ENCODE peak calls at places on chromosomes 6 and 20, in four cellular contexts. One of them, this sample, is unnamed.

GRCh38 chr6:3355358-3356055 is 96.8 kb downstream of the PSMG4 start:
- DNase-seq in prostate gland: no peak
- DNase-seq in K562: peak
- DNase-seq in OCI-LY7: no peak
- DNase-seq in this sample: no peak

GRCh38 chr6:81812416-81812815 is 59.9 kb upstream of the TENT5A start:
- DNase-seq in prostate gland: no peak
- DNase-seq in K562: no peak
- DNase-seq in OCI-LY7: no peak
- DNase-seq in this sample: no peak

GRCh38 chr6:12545837-12546658 is 170.5 kb upstream of the PHACTR1 start:
- DNase-seq in prostate gland: no peak
- DNase-seq in K562: no peak
- DNase-seq in OCI-LY7: no peak
- DNase-seq in this sample: no peak

GRCh38 chr6:106527979-106528378 is 101.3 kb downstream of the RTN4IP1 start:
- DNase-seq in prostate gland: no peak
- DNase-seq in K562: no peak
- DNase-seq in OCI-LY7: no peak
- DNase-seq in this sample: no peak

GRCh38 chr6:31727717-31728671 is 1.1 kb downstream of the DDAH2 start:
- DNase-seq in prostate gland: no peak
- DNase-seq in K562: no peak
- DNase-seq in OCI-LY7: peak
- DNase-seq in this sample: no peak

GRCh38 chr20:44021186-44021585 is 106.5 kb downstream of the TOX2 start:
- DNase-seq in prostate gland: no peak
- DNase-seq in K562: no peak
- DNase-seq in OCI-LY7: no peak
- DNase-seq in this sample: no peak

GRCh38 chr20:21387528-21387927 is 9.8 kb downstream of the NKX2-4 start:
- DNase-seq in prostate gland: no peak
- DNase-seq in K562: no peak
- DNase-seq in OCI-LY7: no peak
- DNase-seq in this sample: no peak

GRCh38 chr20:44056010-44056698 is 130.8 kb downstream of the JPH2 start:
- DNase-seq in prostate gland: no peak
- DNase-seq in K562: peak
- DNase-seq in OCI-LY7: no peak
- DNase-seq in this sample: no peak

GRCh38 chr6:150560884-150561219 is 38.8 kb upstream of the PLEKHG1 start:
- DNase-seq in prostate gland: no peak
- DNase-seq in K562: no peak
- DNase-seq in OCI-LY7: no peak
- DNase-seq in this sample: no peak

GRCh38 chr20:22954661-22955060 is 80.5 kb upstream of the SSTR4 start:
- DNase-seq in prostate gland: no peak
- DNase-seq in K562: no peak
- DNase-seq in OCI-LY7: no peak
- DNase-seq in this sample: no peak

GRCh38 chr6:14612016-14612415 is 494.4 kb downstream of the CD83 start:
- DNase-seq in prostate gland: no peak
- DNase-seq in K562: no peak
- DNase-seq in OCI-LY7: no peak
- DNase-seq in this sample: no peak

GRCh38 chr6:144547409-144547808 is 262.3 kb downstream of the UTRN start:
- DNase-seq in prostate gland: no peak
- DNase-seq in K562: no peak
- DNase-seq in OCI-LY7: no peak
- DNase-seq in this sample: no peak

GRCh38 chr6:111871207-111871606 is 2.0 kb downstream of the FYN start:
- DNase-seq in prostate gland: no peak
- DNase-seq in K562: no peak
- DNase-seq in OCI-LY7: peak
- DNase-seq in this sample: peak

GRCh38 chr20:58420798-58421496 is 31.9 kb downstream of the VAPB start:
- DNase-seq in prostate gland: no peak
- DNase-seq in K562: peak
- DNase-seq in OCI-LY7: no peak
- DNase-seq in this sample: no peak

DNA sequence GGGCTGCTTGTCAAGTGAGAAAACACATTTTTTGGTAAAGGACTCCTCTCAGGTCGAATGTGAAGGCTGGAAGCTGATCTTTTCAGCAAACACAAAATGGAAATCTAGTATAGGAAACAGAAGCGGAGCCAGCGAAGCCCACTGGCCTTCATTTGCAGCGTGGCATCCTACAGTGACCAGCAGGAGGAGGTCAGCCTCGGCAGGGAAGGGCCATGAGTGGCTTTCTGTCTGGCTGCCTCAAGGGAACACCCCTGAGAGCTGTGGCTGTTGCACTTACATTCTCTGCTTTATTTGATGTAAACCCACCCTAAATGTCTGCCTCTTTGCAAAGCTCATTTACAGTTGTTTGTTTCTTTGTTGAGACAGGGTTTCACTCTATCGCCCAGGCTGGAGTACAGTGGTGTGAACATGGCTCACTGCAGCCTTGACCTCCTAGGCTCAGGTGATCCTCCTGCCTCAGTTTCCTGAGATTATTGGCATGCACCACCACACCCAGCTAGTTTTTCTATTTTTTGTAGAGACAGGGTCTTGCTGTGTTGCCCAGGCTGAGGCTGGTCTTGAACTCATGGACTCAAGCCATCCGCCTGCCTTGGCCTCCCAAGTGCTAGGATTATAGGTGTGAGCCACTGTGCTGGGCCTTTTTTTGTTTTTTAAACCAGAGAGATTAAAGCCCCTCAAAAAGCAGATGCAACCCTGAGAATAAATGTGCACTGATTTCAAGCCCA is 322.0 kb upstream of the SOX4 start:
- DNase-seq in prostate gland: no peak
- DNase-seq in K562: no peak
- DNase-seq in OCI-LY7: no peak
- DNase-seq in this sample: no peak
- TF ChIP-seq CTCF in prostate gland: no peak
- TF ChIP-seq CTCF in K562: no peak
- TF ChIP-seq CTCF in OCI-LY7: no peak
- TF ChIP-seq CTCF in this sample: no peak

GRCh38 chr20:37443596-37443995 is 77.5 kb upstream of the NNAT start:
- DNase-seq in prostate gland: no peak
- DNase-seq in K562: no peak
- DNase-seq in OCI-LY7: no peak
- DNase-seq in this sample: no peak
- TF ChIP-seq CTCF in prostate gland: no peak
- TF ChIP-seq CTCF in K562: no peak
- TF ChIP-seq CTCF in OCI-LY7: no peak
- TF ChIP-seq CTCF in this sample: no peak

DNA sequence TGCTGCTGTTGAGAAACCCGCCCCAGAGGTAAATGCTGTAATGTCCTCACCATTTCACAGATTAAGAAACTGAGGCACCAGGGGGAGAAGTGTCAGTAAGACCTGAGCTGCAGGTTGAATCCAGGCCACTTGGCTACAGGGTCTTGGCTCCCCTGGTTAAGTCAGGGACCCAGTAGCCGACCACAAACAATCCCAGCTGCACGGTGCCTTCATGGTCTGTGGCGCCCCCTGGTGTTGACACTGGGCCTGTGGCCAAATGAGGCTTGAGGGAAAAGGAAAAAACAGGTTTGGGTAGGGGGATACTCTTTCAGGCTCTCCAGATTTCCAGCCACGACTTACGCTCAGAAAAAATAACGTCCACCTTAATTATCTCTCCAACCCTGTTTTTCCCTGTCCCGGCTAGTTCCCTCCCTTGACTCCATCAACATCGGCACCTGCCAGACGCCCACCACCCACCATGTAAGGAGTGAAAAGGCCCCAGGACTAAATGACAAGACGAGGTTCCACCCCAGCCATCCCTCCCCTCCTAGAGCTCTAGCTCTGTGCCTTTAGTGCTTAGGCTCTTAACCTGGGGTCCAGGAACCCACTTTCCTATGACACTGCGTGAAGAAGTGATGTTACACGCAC is 47.7 kb upstream of the POLR1H start:
- DNase-seq in prostate gland: no peak
- DNase-seq in K562: peak
- DNase-seq in OCI-LY7: peak
- DNase-seq in this sample: peak
- TF ChIP-seq CTCF in prostate gland: peak
- TF ChIP-seq CTCF in K562: peak
- TF ChIP-seq CTCF in OCI-LY7: peak
- TF ChIP-seq CTCF in this sample: peak

GRCh38 chr6:39791850-39792500 is at the start of gene DAAM2:
- DNase-seq in prostate gland: no peak
- DNase-seq in K562: no peak
- DNase-seq in OCI-LY7: no peak
- DNase-seq in this sample: no peak
- TF ChIP-seq CTCF in prostate gland: no peak
- TF ChIP-seq CTCF in K562: no peak
- TF ChIP-seq CTCF in OCI-LY7: no peak
- TF ChIP-seq CTCF in this sample: no peak

GRCh38 chr20:39289316-39289715 is 327.2 kb downstream of the DHX35 start:
- DNase-seq in prostate gland: no peak
- DNase-seq in K562: no peak
- DNase-seq in OCI-LY7: peak
- DNase-seq in this sample: peak
- TF ChIP-seq CTCF in prostate gland: no peak
- TF ChIP-seq CTCF in K562: no peak
- TF ChIP-seq CTCF in OCI-LY7: peak
- TF ChIP-seq CTCF in this sample: peak

DNA sequence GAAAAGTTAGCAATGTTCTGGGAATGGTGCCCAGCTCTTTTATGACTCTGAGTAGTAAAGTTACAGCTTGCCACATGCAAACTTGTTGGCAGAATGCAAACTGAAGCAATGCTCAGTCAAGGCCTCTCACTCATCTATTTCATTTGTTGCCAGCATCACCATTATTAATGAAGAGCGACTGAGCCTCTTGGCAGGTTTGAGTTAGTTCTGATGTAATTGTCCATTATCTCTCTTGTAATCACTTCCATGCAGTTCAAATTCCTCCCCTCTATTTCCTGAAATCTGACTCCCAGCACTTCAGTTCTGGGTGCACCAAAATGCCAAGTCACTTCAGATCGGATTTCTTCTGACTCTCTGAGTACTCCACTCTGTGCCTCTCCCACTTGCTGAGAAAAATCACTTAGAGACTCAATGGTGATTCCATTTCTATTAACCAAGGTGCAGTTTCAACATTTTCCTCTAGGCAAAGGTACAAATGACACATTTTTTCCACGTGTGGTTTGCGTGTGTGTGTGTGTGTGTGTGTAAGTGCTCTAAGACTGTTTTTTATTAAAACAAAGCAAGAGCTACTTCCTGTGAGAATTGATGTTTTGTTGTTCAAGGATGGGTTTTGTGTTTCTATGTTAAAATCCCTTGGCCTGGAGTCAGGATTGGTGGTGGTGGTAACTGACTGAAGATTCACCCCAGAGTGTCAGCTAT is 154.2 kb upstream of the STMND1 start:
- DNase-seq in prostate gland: peak
- DNase-seq in K562: peak
- DNase-seq in OCI-LY7: no peak
- DNase-seq in this sample: no peak
- TF ChIP-seq CTCF in prostate gland: no peak
- TF ChIP-seq CTCF in K562: no peak
- TF ChIP-seq CTCF in OCI-LY7: no peak
- TF ChIP-seq CTCF in this sample: no peak

DNA sequence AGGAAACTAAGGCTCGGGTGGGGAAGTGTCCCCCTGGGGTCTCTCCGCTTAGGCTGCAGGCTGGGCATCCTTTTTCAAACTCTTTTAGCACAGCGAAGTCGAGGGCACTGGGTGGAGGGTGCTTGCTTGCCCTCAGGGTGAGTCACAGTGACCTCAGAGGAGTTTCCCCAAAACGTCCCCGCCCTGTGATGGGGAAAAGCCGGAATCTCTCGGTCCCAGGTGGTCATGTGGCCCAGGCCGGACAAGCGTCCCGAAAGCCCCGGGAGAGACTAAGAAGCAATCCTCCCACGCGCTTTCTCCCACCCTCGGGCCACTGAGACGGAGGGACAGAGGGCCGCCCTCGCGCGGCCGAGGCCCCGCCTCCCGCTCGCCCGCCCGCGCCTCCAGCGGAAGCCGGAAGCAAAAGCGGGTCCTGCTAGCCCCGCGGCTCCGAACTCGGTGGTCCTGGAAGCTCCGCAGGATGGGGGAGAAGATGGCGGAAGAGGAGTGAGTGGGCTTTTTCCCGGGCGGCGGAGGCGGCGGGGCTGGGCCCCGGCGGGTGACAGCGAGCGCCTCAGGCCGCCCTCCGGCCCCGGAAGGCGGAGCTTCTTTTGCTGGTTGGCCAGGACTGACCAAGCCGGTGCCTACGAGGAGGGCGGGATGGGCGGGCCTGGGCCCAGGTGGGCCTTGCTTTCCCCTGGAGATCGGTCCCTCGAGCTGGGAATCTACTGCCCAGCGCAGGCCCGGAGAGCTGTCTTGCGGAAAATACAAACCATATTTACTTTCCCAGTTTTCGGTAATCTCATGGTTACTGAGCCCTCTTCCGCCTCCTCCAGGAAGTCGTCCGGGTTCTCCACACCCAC is at the start of gene SLC9A8:
- DNase-seq in prostate gland: peak
- DNase-seq in K562: peak
- DNase-seq in OCI-LY7: peak
- DNase-seq in this sample: peak
- TF ChIP-seq CTCF in prostate gland: peak
- TF ChIP-seq CTCF in K562: peak
- TF ChIP-seq CTCF in OCI-LY7: no peak
- TF ChIP-seq CTCF in this sample: no peak

DNA sequence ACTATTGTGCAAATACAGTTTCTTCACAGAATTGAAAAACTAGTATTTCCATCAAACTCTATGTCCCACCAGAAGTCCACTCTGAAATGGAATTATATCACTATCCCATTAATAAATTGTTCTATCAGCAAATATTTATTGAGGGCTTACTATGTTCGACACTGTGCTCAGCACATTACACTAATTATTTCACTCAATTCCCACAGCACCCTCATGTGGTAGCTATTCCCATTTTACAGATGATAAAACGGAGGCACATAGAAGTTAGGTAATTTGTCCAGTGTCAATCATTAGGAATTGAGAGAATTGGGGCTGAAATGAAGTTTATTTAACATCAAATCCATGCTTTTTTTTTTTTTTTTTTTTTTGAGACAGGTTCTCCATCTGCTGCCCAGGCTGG is 52.5 kb downstream of the MKKS start:
- DNase-seq in prostate gland: no peak
- DNase-seq in K562: no peak
- DNase-seq in OCI-LY7: no peak
- DNase-seq in this sample: no peak
- TF ChIP-seq CTCF in prostate gland: no peak
- TF ChIP-seq CTCF in K562: no peak
- TF ChIP-seq CTCF in OCI-LY7: peak
- TF ChIP-seq CTCF in this sample: peak

GRCh38 chr20:8443464-8444072 is 311.5 kb downstream of the PLCB1 start:
- DNase-seq in prostate gland: no peak
- DNase-seq in K562: no peak
- DNase-seq in OCI-LY7: no peak
- DNase-seq in this sample: no peak
- TF ChIP-seq CTCF in prostate gland: no peak
- TF ChIP-seq CTCF in K562: no peak
- TF ChIP-seq CTCF in OCI-LY7: peak
- TF ChIP-seq CTCF in this sample: no peak